ENCODE peak calls at places on chromosome 19, in nine cellular contexts. Y is stimulated activated naive CD8-positive, alpha-beta T cell treated with anti-CD3 and anti-CD28 coated beads, Interleukin-15, Interleukin-2, amounts not matched to agents 100 U/mL and 50 U/mL, for 24 hours; A is right cardiac atrium; P is psoas muscle; U is colonic mucosa; S is NCI-H1092; V is HTR-8/SVneo; I is activated CD4-positive, alpha-beta T cell treated with anti-CD3 and anti-CD28 coated beads for 36 hours; Z is substantia nigra. O is an unnamed sample.
A peak's percentile ranks its signal among the peaks of the same experiment; 100 is the strongest.

GRCh38 chr19:54352546-54352945 is 12.2 kb downstream of the LAIR1 start:
- DNase-seq in Y (no peak), V (no peak), S (no peak), A (no peak), Z (no peak), I (no peak), P (no peak), U (no peak), O (no peak)

GRCh38 chr19:4455742-4456565 is 1.6 kb downstream of the UBXN6 start:
- DNase-seq in Y (no peak), U (no peak), A (peak; percentile 54), S (peak; percentile 76), V (no peak), Z (peak; percentile 37), P (peak; percentile 88), I (no peak), O (peak; percentile 60)

GRCh38 chr19:5826531-5827341 is 12.8 kb downstream of the FUT6 start:
- DNase-seq in V (peak; percentile 51), I (peak; percentile 49), Y (peak; percentile 34), S (peak; percentile 79), Z (no peak), A (peak; percentile 61), U (peak; percentile 90), P (no peak), O (no peak)

GRCh38 chr19:48623556-48624066 is 4.3 kb downstream of the SPHK2 start:
- DNase-seq in U (no peak), I (no peak), V (no peak), Y (no peak), S (no peak), A (no peak), Z (no peak), P (no peak), O (no peak)

GRCh38 chr19:4140237-4140711 is 13.2 kb upstream of the CREB3L3 start:
- DNase-seq in V (peak; percentile 75), Z (no peak), I (peak; percentile 48), S (peak; percentile 42), P (no peak), A (no peak), Y (peak; percentile 37), U (peak; percentile 68), O (no peak)

GRCh38 chr19:40640744-40641143 is 39.6 kb downstream of the LTBP4 start:
- DNase-seq in A (no peak), P (no peak), S (no peak), I (no peak), Y (no peak), U (no peak), Z (no peak), V (no peak), O (no peak)

GRCh38 chr19:41541990-41542584 is 33.9 kb upstream of the CEACAM21 start:
- DNase-seq in Z (no peak), Y (peak; percentile 82), V (peak; percentile 18), S (peak; percentile 4), I (peak; percentile 87), U (peak; percentile 76), A (peak; percentile 51), P (no peak), O (no peak)

GRCh38 chr19:32173836-32174235 is 171.6 kb upstream of the ZNF507 start:
- DNase-seq in S (no peak), A (no peak), V (no peak), P (no peak), Z (no peak), U (peak; percentile 0), Y (no peak), I (no peak), O (no peak)

GRCh38 chr19:10243606-10244005 is 8.4 kb upstream of the MRPL4 start:
- DNase-seq in P (no peak), U (no peak), S (no peak), Y (no peak), Z (no peak), A (no peak), V (no peak), I (no peak), O (no peak)

GRCh38 chr19:21022996-21023395 is 2.5 kb downstream of the ZNF430 start:
- DNase-seq in S (no peak), P (no peak), Z (no peak), I (peak; percentile 66), Y (peak; percentile 28), U (no peak), A (no peak), V (no peak), O (no peak)

GRCh38 chr19:36973844-36974195 is 57.7 kb downstream of the ZNF568 start:
- DNase-seq in U (no peak), I (peak; percentile 3), P (no peak), V (no peak), S (no peak), Z (no peak), Y (no peak), A (no peak), O (no peak)

GRCh38 chr19:11160119-11160768 is 4.7 kb upstream of the SPC24 start:
- DNase-seq in Z (no peak), U (no peak), Y (no peak), A (peak; percentile 50), S (no peak), I (no peak), V (no peak), P (no peak), O (no peak)

GRCh38 chr19:54105796-54106195 is 3.1 kb downstream of the NDUFA3 start:
- DNase-seq in A (no peak), I (no peak), S (no peak), P (no peak), Z (no peak), Y (peak; percentile 4), U (no peak), V (no peak), O (no peak)

GRCh38 chr19:11420894-11421606 is 1.9 kb upstream of the RGL3 start:
- DNase-seq in A (peak; percentile 65), U (peak; percentile 40), I (peak; percentile 28), Z (peak; percentile 16), V (no peak), P (peak; percentile 70), S (no peak), Y (peak; percentile 13), O (no peak)

GRCh38 chr19:18469245-18470107 is 31.5 kb upstream of the ISYNA1 start:
- DNase-seq in P (peak; percentile 87), S (peak; percentile 12), Y (peak; percentile 74), Z (peak; percentile 59), A (peak; percentile 67), U (peak; percentile 73), I (peak; percentile 83), V (no peak), O (no peak)

O was measured in smooth muscle cell of the brain vasculature.